ENCODE peak calls at places on chromosome 5, in six cellular contexts. Q is fibroblast of mammary gland, A is pancreas, R is SK-N-SH, O is choroid plexus epithelial cell, J is endodermal cell. Y is an unnamed sample.

GRCh38 chr5:110956913-110957813 is 114.3 kb upstream of the TSLP start:
- DNase-seq in R (no peak), A (no peak), J (no peak), O (no peak), Q (no peak), Y (no peak)

GRCh38 chr5:158763217-158763616 is 336.5 kb downstream of the EBF1 start:
- DNase-seq in J (no peak), A (no peak), O (no peak), Q (no peak), R (no peak), Y (no peak)

GRCh38 chr5:33408816-33409215 is 31.9 kb upstream of the TARS1 start:
- DNase-seq in R (no peak), A (no peak), Q (peak), O (no peak), J (no peak), Y (no peak)

GRCh38 chr5:95863383-95863757 is 40.8 kb upstream of the GLRX start:
- DNase-seq in O (peak), Q (peak), J (no peak), A (no peak), R (no peak), Y (no peak)

GRCh38 chr5:163385824-163386223 is 51.6 kb upstream of the CCNG1 start:
- DNase-seq in R (no peak), J (no peak), O (no peak), A (no peak), Q (no peak), Y (no peak)

GRCh38 chr5:100550531-100551036 is 15.4 kb downstream of the FAM174A start:
- DNase-seq in O (no peak), J (no peak), A (no peak), Q (peak), R (no peak), Y (no peak)

GRCh38 chr5:160970605-160971191 is 118.7 kb upstream of the ATP10B start:
- DNase-seq in R (no peak), Q (peak), O (peak), A (no peak), J (no peak), Y (no peak)

GRCh38 chr5:95838001-95838520 is 15.5 kb upstream of the GLRX start:
- DNase-seq in R (no peak), J (peak), Q (no peak), O (no peak), A (no peak), Y (no peak)

GRCh38 chr5:166907314-166907713 is 1384.1 kb upstream of the WWC1 start:
- DNase-seq in A (no peak), Q (peak), R (no peak), O (peak), J (no peak), Y (no peak)

GRCh38 chr5:63727583-63727982 is 234.7 kb downstream of the HTR1A start:
- DNase-seq in O (no peak), Q (no peak), R (no peak), J (no peak), A (no peak), Y (no peak)

GRCh38 chr5:102617187-102617856 is 118.5 kb upstream of the SLCO6A1 start:
- DNase-seq in R (no peak), Q (peak), O (no peak), A (no peak), J (no peak), Y (no peak)

GRCh38 chr5:174839196-174839595 is 114.8 kb downstream of the MSX2 start:
- DNase-seq in Q (no peak), R (no peak), J (no peak), A (no peak), O (no peak), Y (no peak)

GRCh38 chr5:127400946-127401670 is 110.5 kb downstream of the MEGF10 start:
- DNase-seq in J (no peak), R (no peak), Q (no peak), O (peak), A (no peak), Y (no peak)

GRCh38 chr5:116629168-116629567 is 54.5 kb upstream of the SEMA6A start:
- DNase-seq in J (peak), Q (no peak), R (no peak), A (no peak), O (no peak), Y (no peak)

GRCh38 chr5:116621599-116621998 is 47.0 kb upstream of the SEMA6A start:
- DNase-seq in A (no peak), O (no peak), R (no peak), Q (no peak), J (no peak), Y (no peak)

GRCh38 chr5:116622375-116623075 is 47.9 kb upstream of the SEMA6A start:
- DNase-seq in Q (no peak), J (no peak), O (no peak), R (no peak), A (no peak), Y (no peak)

GRCh38 chr5:116626945-116627679 is 52.5 kb upstream of the SEMA6A start:
- DNase-seq in A (no peak), J (no peak), O (peak), Q (peak), R (no peak), Y (no peak)

DNA sequence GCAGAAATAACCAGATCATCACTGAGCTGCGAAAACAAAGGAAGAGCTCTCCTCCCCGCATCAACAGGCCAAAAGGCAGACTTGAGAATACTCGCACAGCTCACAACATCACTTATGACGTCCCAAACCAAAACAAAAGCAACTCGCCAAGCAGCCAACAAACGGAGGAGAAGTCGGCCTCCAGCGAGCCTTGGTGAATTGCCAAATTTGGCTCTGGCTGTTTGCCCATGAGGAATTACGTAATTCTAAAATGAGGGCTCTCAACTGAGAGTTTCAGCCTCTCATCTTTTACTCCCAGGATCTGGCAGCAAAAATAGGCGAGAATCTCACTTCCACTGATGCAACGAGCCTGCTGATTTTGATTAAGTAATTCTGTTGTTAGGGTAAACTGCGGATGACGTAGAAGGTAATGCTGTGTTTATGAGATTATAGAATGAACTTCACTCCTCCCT is 51.7 kb upstream of the SEMA6A start:
- DNase-seq in Q (peak), O (peak), J (no peak), R (no peak), A (peak), Y (peak)
- H3K4me3 ChIP-seq in Q (no peak), O (peak), J (no peak), R (no peak), A (no peak), Y (no peak)

GRCh38 chr5:107331312-107331711 is 339.4 kb downstream of the EFNA5 start:
- DNase-seq in R (no peak), Q (no peak), J (no peak), A (no peak), O (no peak), Y (no peak)
- H3K4me3 ChIP-seq in R (no peak), Q (no peak), J (no peak), A (no peak), O (no peak), Y (no peak)

GRCh38 chr5:150152636-150153462 is 2.8 kb downstream of the PDGFRB start:
- DNase-seq in A (no peak), O (peak), R (peak), J (peak), Q (peak), Y (no peak)
- H3K4me3 ChIP-seq in A (no peak), O (peak), R (peak), J (no peak), Q (peak), Y (peak)

DNA sequence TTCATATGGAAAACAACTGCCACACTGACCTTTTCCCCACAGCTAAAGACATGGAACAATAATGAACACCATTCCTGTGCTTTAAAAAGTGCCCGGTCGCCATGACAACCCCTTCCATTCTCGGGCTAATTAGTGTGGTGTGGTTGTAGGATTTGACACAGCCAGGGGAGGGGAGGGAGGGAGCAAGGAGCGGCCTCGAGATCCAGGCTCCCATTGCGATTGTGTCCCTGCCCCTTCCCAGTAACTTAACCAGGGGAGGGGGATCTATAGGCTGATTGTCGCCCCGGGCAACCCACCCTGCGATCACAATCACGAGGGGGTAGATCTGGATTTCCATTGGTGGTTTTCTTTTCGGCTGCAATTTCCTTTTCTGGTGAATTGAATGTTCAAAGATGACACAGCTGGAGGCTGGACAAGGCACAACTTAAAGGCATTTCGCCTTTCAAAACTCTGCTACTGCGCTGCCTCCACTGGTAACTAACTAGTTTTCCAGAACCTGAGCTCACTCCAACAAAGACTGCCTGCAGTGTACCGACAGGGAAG is 96.7 kb upstream of the RETREG1 start:
- DNase-seq in O (peak), Q (peak), A (no peak), J (peak), R (peak), Y (no peak)
- H3K4me3 ChIP-seq in O (peak), Q (peak), A (no peak), J (no peak), R (no peak), Y (peak)

DNA sequence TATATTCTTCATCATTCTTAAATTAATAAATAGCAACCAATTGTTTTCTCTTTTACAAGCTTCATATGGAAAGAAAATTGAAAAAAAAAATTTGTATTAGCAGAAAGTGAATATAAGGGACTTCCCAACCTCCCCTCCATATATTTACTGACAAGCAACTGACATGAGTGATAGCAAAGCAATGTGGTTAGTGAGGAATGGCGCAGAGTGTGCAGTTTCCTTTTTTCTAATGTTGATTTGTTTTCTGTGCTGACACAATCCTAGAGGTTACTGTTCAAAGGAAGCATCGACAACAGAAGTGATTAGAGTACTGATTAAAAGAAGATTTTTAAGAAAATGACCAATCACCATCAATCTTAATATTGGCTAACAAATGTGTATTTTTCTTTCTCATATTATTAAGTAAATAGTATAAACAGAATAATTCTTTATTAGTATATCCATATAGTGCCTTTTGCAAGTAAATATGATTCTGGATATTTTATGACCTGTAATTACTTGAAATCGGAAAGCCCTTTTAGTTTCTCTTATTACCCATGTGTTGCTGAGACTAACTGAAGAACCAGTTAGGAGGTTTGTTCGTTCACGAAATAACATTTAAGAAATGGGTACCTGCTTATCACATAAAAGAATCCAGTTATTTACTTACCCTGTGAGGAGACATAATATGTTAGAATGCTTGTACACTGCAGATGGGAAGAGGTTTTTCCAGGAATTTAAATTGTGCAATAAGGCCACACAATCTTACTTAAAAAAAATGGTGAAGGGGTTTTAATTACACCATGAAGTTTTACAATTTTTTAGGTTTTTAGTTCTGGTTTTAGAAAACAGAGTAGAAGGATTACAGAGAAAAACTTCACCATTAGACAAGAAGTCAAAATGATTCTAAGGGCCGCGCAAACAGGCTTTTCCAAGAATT is 1.4 kb upstream of the PTGER4 start:
- DNase-seq in R (no peak), Q (no peak), A (no peak), J (no peak), O (no peak), Y (no peak)
- H3K4me3 ChIP-seq in R (no peak), Q (peak), A (peak), J (peak), O (peak), Y (peak)

DNA sequence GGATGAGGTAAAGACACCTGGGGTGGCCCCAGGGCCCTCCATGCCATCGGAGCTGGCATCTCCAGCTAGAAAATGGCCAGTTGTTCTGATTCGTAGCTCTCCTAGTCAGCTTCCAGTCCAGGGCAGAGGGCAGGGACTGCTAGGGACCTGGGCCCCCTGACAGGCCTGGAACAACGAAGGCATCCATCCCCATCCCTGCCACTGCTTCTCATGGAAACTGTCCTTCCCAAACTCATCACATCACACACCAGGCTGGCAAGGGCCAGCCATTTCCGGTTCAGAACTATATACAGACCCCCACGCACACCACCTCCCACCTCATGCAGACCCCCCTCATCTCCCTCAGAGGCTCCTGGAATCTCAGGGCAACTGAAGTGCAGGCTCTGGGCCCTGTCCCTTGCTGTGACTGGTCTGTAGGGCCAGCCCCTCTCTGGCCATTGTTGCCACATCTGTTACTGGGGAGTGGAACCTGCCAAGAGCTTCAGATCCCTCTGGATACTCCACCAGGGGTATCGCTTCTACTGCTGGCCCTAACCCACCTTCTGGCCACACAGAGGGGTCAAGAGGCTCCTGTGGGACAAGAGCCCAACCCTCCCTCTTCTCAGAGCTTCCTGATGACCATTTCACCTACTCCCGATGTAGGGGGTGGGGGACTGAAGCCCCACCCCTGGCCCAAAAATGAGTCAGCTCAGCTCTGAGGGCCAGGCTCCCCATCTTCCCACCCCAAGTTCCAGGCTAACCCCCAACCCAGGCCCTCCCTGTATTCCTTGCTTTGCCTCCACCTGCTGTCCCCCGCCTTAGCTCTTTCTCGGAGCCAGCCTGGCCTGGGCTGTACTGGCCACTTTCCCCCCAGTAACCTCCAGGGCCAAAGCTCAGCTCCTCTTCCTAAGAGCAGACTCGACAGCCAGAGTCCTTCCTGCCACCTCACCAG is 1.2 kb upstream of the MZB1 start:
- DNase-seq in Q (no peak), O (no peak), A (no peak), R (no peak), J (peak), Y (no peak)
- H3K4me3 ChIP-seq in Q (no peak), O (no peak), A (no peak), R (no peak), J (no peak), Y (no peak)

DNA sequence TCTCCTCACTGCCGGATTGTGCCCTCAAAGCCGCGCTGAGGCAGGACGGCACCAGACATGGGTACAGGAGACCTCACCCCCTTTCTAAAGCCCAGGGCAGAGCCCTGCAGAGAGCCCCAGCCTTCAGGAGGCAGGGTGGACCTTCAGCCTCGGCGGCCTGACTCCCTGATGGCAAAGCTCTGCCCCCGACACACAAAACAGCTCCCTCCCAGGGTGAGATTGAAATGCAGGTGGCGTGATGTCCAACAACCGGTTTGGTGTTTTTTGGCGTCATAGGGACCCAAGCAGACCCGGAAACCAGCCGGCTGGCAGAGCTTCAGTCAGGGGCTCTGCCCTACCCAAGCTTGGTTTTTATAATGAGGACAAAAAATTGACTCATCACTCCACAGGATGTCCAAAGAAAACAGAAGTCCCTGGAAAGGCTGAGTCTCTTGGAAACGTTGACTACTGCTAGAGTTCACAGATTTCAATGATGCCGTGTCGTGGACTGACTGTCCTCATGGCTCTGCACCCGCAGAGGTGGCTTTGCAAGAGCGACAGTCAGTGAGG is 275.2 kb upstream of the IRX1 start:
- DNase-seq in Q (no peak), A (no peak), J (no peak), R (no peak), O (no peak), Y (no peak)
- H3K4me3 ChIP-seq in Q (no peak), A (no peak), J (no peak), R (no peak), O (no peak), Y (no peak)